ENCODE peak calls at places on chromosomes 3 and 15, in eight cellular contexts. E is esophagus muscularis mucosa, K is heart left ventricle, A is right lobe of liver, I is uterus, O is ovary, U is Peyer's patch, R is A549. V is an unnamed sample.

GRCh38 chr3:184620799-184621119 is 59.2 kb downstream of the EPHB3 start:
- DNase-seq in E (no peak), K (no peak), A (no peak), I (no peak), O (no peak), U (no peak), R (no peak), V (no peak)

GRCh38 chr3:46124216-46125143 is 83.6 kb downstream of the CCR1 start:
- DNase-seq in E (no peak), K (no peak), A (no peak), I (peak; percentile 50), O (peak; percentile 33), U (no peak), R (no peak), V (peak; percentile 20)

GRCh38 chr3:170458285-170458684 is 39.6 kb downstream of the CLDN11 start:
- DNase-seq in E (no peak), K (no peak), A (no peak), I (no peak), O (no peak), U (no peak), R (no peak), V (no peak)

GRCh38 chr3:107412376-107412775 is 35.1 kb downstream of the CCDC54 start:
- DNase-seq in E (no peak), K (no peak), A (no peak), I (peak; percentile 20), O (no peak), U (no peak), R (no peak), V (no peak)

GRCh38 chr3:144923051-144923450 is 951.4 kb downstream of the DIPK2A start:
- DNase-seq in E (no peak), K (no peak), A (no peak), I (no peak), O (no peak), U (no peak), R (no peak), V (no peak)

GRCh38 chr3:188233320-188233719 is 79.4 kb downstream of the LPP start:
- DNase-seq in E (no peak), K (no peak), A (no peak), I (peak; percentile 64), O (no peak), U (no peak), R (no peak), V (no peak)

GRCh38 chr15:73773428-73773827 is 20.3 kb upstream of the INSYN1 start:
- DNase-seq in E (no peak), K (no peak), A (no peak), I (no peak), O (no peak), U (no peak), R (no peak), V (no peak)

GRCh38 chr3:49026536-49026935 is 2.7 kb downstream of the IMPDH2 start:
- DNase-seq in E (no peak), K (no peak), A (no peak), I (no peak), O (no peak), U (no peak), R (no peak), V (no peak)

GRCh38 chr15:58980351-58980939 is 7.0 kb upstream of the RNF111 start:
- DNase-seq in E (no peak), K (no peak), A (no peak), I (no peak), O (no peak), U (no peak), R (peak; percentile 43), V (no peak)

GRCh38 chr3:129936757-129937156 is 37.8 kb upstream of the TRH start:
- DNase-seq in E (no peak), K (peak; percentile 32), A (peak; percentile 35), I (peak; percentile 59), O (peak; percentile 48), U (peak; percentile 26), R (no peak), V (peak; percentile 68)

GRCh38 chr3:105401254-105401653 is 34.5 kb downstream of the ALCAM start:
- DNase-seq in E (no peak), K (no peak), A (no peak), I (no peak), O (no peak), U (no peak), R (no peak), V (no peak)

GRCh38 chr3:60953406-60953805 is 297.8 kb downstream of the FHIT start:
- DNase-seq in E (no peak), K (no peak), A (no peak), I (no peak), O (no peak), U (no peak), R (no peak), V (no peak)

GRCh38 chr15:67783303-67783702 is 42.0 kb upstream of the SKOR1 start:
- DNase-seq in E (peak; percentile 37), K (no peak), A (no peak), I (no peak), O (no peak), U (peak; percentile 78), R (no peak), V (no peak)

GRCh38 chr3:183328823-183329222 is 75.8 kb downstream of the B3GNT5 start:
- DNase-seq in E (no peak), K (no peak), A (no peak), I (no peak), O (no peak), U (no peak), R (no peak), V (no peak)
- TF ChIP-seq POLR2A in E (no peak), K (no peak), A (no peak), I (no peak), O (no peak), U (no peak), R (no peak), V (no peak)

DNA sequence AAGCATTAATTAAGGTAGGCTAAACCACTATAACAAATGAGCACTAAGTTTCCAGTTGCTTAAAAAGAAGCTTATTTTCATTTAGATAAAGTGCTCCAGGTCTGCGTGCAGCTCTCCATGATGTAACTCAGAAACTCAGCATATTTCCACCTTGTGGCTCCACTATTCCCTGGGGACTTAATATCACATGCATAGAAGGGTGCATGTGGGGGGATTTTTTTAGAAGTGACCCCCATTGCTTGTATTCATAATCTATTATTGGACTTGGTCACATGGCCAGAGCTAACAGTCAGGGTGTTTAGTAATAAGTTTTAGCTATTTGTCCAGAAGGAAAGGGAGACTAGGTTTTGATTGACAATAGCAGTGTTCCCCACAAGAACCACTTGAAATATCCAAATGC is 86.8 kb downstream of the TMCO5A start:
- DNase-seq in E (no peak), K (no peak), A (no peak), I (no peak), O (no peak), U (no peak), R (no peak), V (no peak)
- TF ChIP-seq POLR2A in E (no peak), K (no peak), A (no peak), I (no peak), O (no peak), U (no peak), R (no peak), V (no peak)

GRCh38 chr3:32239638-32240550 is 1.4 kb downstream of the CMTM8 start:
- DNase-seq in E (peak; percentile 17), K (no peak), A (peak; percentile 70), I (no peak), O (no peak), U (peak; percentile 53), R (peak; percentile 79), V (peak; percentile 73)

GRCh38 chr3:32236377-32236776 is 2.1 kb upstream of the CMTM8 start:
- DNase-seq in E (peak; percentile 70), K (no peak), A (no peak), I (no peak), O (no peak), U (no peak), R (no peak), V (no peak)

GRCh38 chr3:32237670-32238026 is 832 bp upstream of the CMTM8 start:
- DNase-seq in E (peak; percentile 68), K (no peak), A (no peak), I (no peak), O (no peak), U (no peak), R (no peak), V (no peak)

GRCh38 chr3:32238816-32239637 is 547 bp downstream of the CMTM8 start:
- DNase-seq in E (peak; percentile 89), K (peak; percentile 27), A (peak; percentile 61), I (peak; percentile 22), O (no peak), U (peak; percentile 17), R (peak; percentile 43), V (peak; percentile 65)

GRCh38 chr3:32238027-32238815 is at the start of gene CMTM8:
- DNase-seq in E (peak; percentile 87), K (peak; percentile 69), A (peak; percentile 90), I (peak; percentile 30), O (no peak), U (peak; percentile 36), R (peak; percentile 69), V (peak; percentile 75)
- TF ChIP-seq POLR2A in E (no peak), K (no peak), A (peak; percentile 83), I (no peak), O (no peak), U (peak; percentile 68), R (peak; percentile 34), V (peak; percentile 74)

GRCh38 chr3:44976002-44976815 is at the start of the genes EXOSC7 and ZDHHC3:
- DNase-seq in E (peak; percentile 97), K (peak; percentile 90), A (peak; percentile 91), I (peak; percentile 84), O (peak; percentile 86), U (peak; percentile 89), R (peak; percentile 70), V (peak; percentile 90)
- TF ChIP-seq POLR2A in E (peak; percentile 44), K (peak; percentile 72), A (peak; percentile 70), I (peak; percentile 33), O (peak; percentile 56), U (peak; percentile 83), R (peak; percentile 95), V (peak; percentile 67)

DNA sequence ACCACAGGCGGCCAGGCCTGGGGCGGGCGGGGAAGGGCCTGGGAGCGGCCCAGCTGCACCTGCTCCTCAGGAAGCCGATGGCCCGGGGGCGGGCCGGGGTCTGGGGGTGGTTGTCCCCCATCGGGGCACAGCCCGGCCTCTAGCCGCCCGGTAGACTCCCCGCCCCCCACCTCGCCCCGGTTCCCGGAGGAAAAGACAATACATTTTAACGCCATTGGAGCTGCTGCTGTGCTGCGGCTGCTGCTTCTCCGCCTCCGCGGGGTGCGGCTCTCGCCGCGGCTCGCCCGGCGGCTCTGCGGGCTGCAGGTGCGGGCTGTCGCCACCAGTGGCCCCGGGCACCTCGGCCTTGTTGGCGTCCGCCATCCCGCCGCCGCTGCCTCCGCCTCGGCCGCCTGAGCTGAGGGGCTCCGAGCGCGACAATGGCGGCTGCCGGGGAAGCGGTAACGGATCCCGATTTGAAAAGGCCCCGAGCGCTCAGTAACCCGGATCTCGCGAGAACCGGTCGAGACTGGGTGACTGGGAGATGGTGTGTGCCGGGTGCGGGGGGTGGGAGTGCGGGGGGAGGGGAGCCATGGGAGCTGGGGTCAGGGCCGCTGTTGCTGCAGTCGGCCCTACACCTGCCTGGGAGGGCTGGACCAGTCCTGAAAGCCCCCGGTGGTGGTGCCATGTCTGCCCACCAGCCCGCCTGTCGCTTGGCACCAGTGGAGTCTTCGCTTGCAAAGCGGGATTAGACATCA is at the start of gene MYEF2:
- DNase-seq in E (no peak), K (peak; percentile 59), A (peak; percentile 59), I (peak; percentile 36), O (peak; percentile 37), U (peak; percentile 67), R (peak; percentile 44), V (peak; percentile 83)
- TF ChIP-seq POLR2A in E (no peak), K (no peak), A (no peak), I (no peak), O (no peak), U (no peak), R (peak; percentile 20), V (peak; percentile 45)

V was measured in body of pancreas.